ENCODE peak calls at places on chromosomes 13 and 19, in eight cellular contexts. F is psoas muscle; J is adrenal gland; V is mesendoderm; K is aorta; Y is tibial nerve; A is CD4-positive, CD25-positive, alpha-beta regulatory T cell; E is cardiac muscle cell. B is an unnamed sample.

GRCh38 chr19:5035817-5036732 is 67.2 kb downstream of the KDM4B start:
- DNase-seq in J (peak; percentile 45), Y (no peak), V (no peak), A (no peak), F (no peak), K (no peak), E (no peak), B (no peak)

GRCh38 chr13:90416938-90417337 is 930.5 kb upstream of the MIR17HG start:
- DNase-seq in J (no peak), Y (no peak), K (no peak), F (no peak), A (no peak), V (no peak), E (no peak), B (no peak)

GRCh38 chr19:7063764-7064418 is 5.4 kb upstream of the MBD3L3 start:
- DNase-seq in F (no peak), E (no peak), K (no peak), J (no peak), V (no peak), A (no peak), Y (no peak), B (no peak)

GRCh38 chr13:99873141-99873540 is 98.4 kb downstream of the ZIC5 start:
- DNase-seq in K (no peak), V (no peak), Y (no peak), F (no peak), A (no peak), E (no peak), J (no peak), B (no peak)

GRCh38 chr19:49677232-49677881 is at the start of gene PRMT1:
- DNase-seq in K (peak; percentile 85), V (peak; percentile 87), J (peak; percentile 46), E (no peak), F (peak; percentile 59), Y (no peak), A (peak; percentile 73), B (no peak)

GRCh38 chr13:98686281-98686680 is 66.2 kb downstream of the SLC15A1 start:
- DNase-seq in F (no peak), A (no peak), J (no peak), K (no peak), E (no peak), V (no peak), Y (no peak), B (no peak)

GRCh38 chr13:26011996-26012688 is 39.7 kb downstream of the SHISA2 start:
- DNase-seq in Y (no peak), V (no peak), A (peak; percentile 62), F (no peak), E (peak; percentile 65), K (no peak), J (peak; percentile 3), B (no peak)

GRCh38 chr19:4090351-4091220 is 23.9 kb upstream of the ZBTB7A start:
- DNase-seq in A (no peak), F (no peak), V (no peak), E (no peak), Y (no peak), J (no peak), K (peak; percentile 72), B (no peak)

GRCh38 chr13:50127017-50127725 is 111.9 kb downstream of the KCNRG start:
- DNase-seq in A (peak; percentile 52), Y (peak; percentile 59), E (peak; percentile 76), V (peak; percentile 45), F (peak; percentile 57), J (peak; percentile 47), K (peak; percentile 79), B (peak; percentile 74)

GRCh38 chr13:50950808-50951207 is 41.2 kb downstream of the RNASEH2B start:
- DNase-seq in J (no peak), A (no peak), Y (no peak), K (no peak), V (no peak), E (peak; percentile 11), F (no peak), B (no peak)

GRCh38 chr13:53250272-53250875 is 221.8 kb downstream of the OLFM4 start:
- DNase-seq in J (peak; percentile 42), A (peak; percentile 21), K (no peak), V (peak; percentile 85), F (no peak), E (peak; percentile 84), Y (peak; percentile 68), B (no peak)

GRCh38 chr19:4705413-4706131 is 18.1 kb downstream of the DPP9 start:
- DNase-seq in K (no peak), J (no peak), E (no peak), Y (no peak), A (no peak), F (no peak), V (no peak), B (no peak)

GRCh38 chr13:37490176-37490575 is 108.4 kb downstream of the POSTN start:
- DNase-seq in V (no peak), F (no peak), E (no peak), K (no peak), A (no peak), Y (no peak), J (no peak), B (no peak)

GRCh38 chr13:25971077-25971476 is 80.7 kb downstream of the SHISA2 start:
- DNase-seq in J (no peak), V (peak; percentile 46), F (no peak), K (no peak), E (no peak), A (no peak), Y (no peak), B (no peak)

GRCh38 chr19:57152921-57153320 is 7.9 kb upstream of the ZIM3 start:
- DNase-seq in J (no peak), K (no peak), Y (no peak), F (no peak), A (no peak), E (no peak), V (no peak), B (no peak)

GRCh38 chr13:40485611-40486517 is 180.6 kb downstream of the FOXO1 start:
- DNase-seq in K (no peak), E (no peak), F (no peak), A (peak; percentile 91), J (no peak), V (no peak), Y (no peak), B (peak; percentile 46)

GRCh38 chr13:28346136-28346535 is 148.8 kb downstream of the FLT1 start:
- DNase-seq in A (no peak), J (no peak), Y (no peak), K (no peak), V (peak; percentile 63), E (no peak), F (no peak), B (no peak)

GRCh38 chr13:108463365-108463764 is 166.0 kb upstream of the MYO16 start:
- DNase-seq in V (peak; percentile 38), J (no peak), Y (no peak), A (peak; percentile 68), E (peak; percentile 69), K (no peak), F (no peak), B (no peak)

GRCh38 chr19:33067121-33067520 is 2.4 kb upstream of the RHPN2 start:
- DNase-seq in K (no peak), F (no peak), E (no peak), Y (no peak), V (no peak), J (no peak), A (no peak), B (no peak)

GRCh38 chr19:55830656-55831055 is 1.1 kb downstream of the NLRP11 start:
- DNase-seq in E (no peak), J (no peak), A (no peak), Y (no peak), K (no peak), F (no peak), V (no peak), B (no peak)

GRCh38 chr13:109783447-109783814 is 3.0 kb downstream of the IRS2 start:
- DNase-seq in V (peak; percentile 55), A (peak; percentile 31), K (no peak), J (no peak), E (no peak), F (peak; percentile 27), Y (no peak), B (peak; percentile 74)

GRCh38 chr13:28540612-28541011 is 45.7 kb upstream of the FLT1 start:
- DNase-seq in Y (no peak), F (no peak), A (no peak), E (peak; percentile 31), K (no peak), J (no peak), V (no peak), B (no peak)

DNA sequence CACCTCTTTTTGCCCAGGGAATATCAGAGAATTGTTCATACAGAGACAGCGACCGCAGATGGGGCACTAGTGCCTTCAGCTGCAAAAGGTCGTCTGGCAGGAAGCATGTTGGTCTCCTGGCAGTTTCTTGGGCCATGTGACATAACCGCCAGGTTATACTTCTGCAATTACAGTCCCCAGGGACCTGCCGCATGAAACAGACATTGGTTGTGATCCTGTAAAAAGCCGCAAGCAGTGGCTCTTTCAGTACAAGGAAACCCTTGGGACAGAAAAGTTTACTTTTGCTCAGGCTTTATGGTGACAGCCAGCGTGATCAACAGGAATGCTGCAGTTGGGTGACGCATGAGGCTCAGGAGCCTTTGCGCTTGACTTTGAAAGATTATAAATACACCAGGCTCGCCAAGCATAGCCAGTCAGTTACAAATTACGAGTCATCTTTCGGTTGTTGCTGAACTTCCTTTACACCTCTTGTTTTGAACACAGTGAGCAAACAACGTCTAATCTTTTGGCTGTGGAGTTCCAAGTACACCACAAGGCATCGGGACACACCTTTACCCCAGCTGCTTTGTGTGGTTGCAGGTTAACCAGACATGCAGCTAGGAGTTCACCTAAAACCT is 50.5 kb upstream of the UBE2L5 start:
- DNase-seq in V (no peak), K (no peak), Y (no peak), F (no peak), E (peak; percentile 26), A (peak; percentile 77), J (no peak), B (no peak)
- H3K27ac ChIP-seq in V (no peak overlapping the region), K (no peak overlapping the region), Y (peak overlapping the region; percentile 66), F (no peak overlapping the region), E (no peak overlapping the region), A (peak overlapping the region; percentile 85), J (no peak overlapping the region), B (no peak overlapping the region)

DNA sequence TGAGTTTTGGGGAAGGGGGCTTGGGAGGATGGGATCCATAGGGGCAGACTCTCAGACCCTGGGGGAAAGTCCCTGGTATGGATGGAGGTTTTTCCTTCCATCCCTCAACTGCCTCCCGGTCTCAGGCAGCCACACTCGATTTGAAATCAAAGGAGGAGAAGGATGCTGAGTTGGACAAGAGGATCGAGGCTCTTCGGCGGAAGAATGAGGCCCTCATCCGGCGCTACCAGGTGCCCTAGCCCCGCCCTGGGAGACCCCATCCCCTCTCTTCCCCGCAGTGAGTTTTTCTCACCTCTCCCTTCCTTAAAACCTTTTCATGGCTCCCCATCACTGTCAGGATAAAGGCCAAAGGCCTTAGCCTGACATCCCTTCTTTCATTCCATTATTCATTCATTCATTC is 2.1 kb downstream of the CCDC9 start:
- DNase-seq in K (no peak), E (no peak), A (no peak), Y (no peak), F (no peak), J (no peak), V (no peak), B (no peak)
- H3K27ac ChIP-seq in K (no peak overlapping the region), E (peak overlapping the region; percentile 96), A (no peak overlapping the region), Y (peak overlapping the region; percentile 92), F (peak overlapping the region; percentile 89), J (no peak overlapping the region), V (no peak overlapping the region), B (no peak overlapping the region)

GRCh38 chr13:85019121-85019520 is 780.1 kb downstream of the SLITRK6 start:
- DNase-seq in Y (no peak), V (no peak), E (no peak), K (no peak), A (no peak), J (no peak), F (no peak), B (no peak)
- H3K27ac ChIP-seq in Y (no peak overlapping the region), V (no peak overlapping the region), E (no peak overlapping the region), K (no peak overlapping the region), A (no peak overlapping the region), J (no peak overlapping the region), F (no peak overlapping the region), B (no peak overlapping the region)

GRCh38 chr19:47105874-47106273 is 7.7 kb downstream of the ZC3H4 start:
- DNase-seq in K (no peak), E (no peak), F (no peak), V (no peak), A (no peak), J (no peak), Y (no peak), B (no peak)
- H3K27ac ChIP-seq in K (no peak overlapping the region), E (peak overlapping the region; percentile 64), F (peak overlapping the region; percentile 100), V (no peak overlapping the region), A (peak overlapping the region; percentile 100), J (no peak overlapping the region), Y (peak overlapping the region; percentile 100), B (peak overlapping the region; percentile 58)

B was measured in coronary artery.